ENCODE peak calls at places on chromosome 4, in six cellular contexts. N is stimulated activated CD8-positive, alpha-beta memory T cell treated with anti-CD3 and anti-CD28 coated beads, Interleukin-15, amount 100 ng/mL, for 48 hours; M is A172; H is amniotic stem cell; X is stimulated activated CD4-positive, alpha-beta T cell treated with anti-CD3 and anti-CD28 coated beads, Interleukin-2, amount 100 ng/mL, for 24 hours; I is spleen. F is an unnamed sample.

GRCh38 chr4:95517799-95518198 is 31.0 kb downstream of the UNC5C start:
- DNase-seq in H (no peak), M (no peak), X (no peak), N (no peak), I (no peak), F (no peak)

GRCh38 chr4:75598390-75598789 is 31.9 kb downstream of the CDKL2 start:
- DNase-seq in H (no peak), I (no peak), N (no peak), X (no peak), M (peak), F (peak)

GRCh38 chr4:19327364-19327763 is 924.3 kb upstream of the SLIT2 start:
- DNase-seq in N (no peak), X (no peak), M (no peak), I (no peak), H (no peak), F (no peak)

GRCh38 chr4:6538111-6538510 is 36.9 kb upstream of the MAN2B2 start:
- DNase-seq in I (no peak), N (no peak), X (no peak), H (no peak), M (no peak), F (no peak)

GRCh38 chr4:152374153-152374552 is 161.7 kb downstream of the FBXW7 start:
- DNase-seq in H (no peak), X (no peak), M (no peak), I (no peak), N (no peak), F (no peak)

GRCh38 chr4:133997440-133997839 is 204.1 kb downstream of the PABPC4L start:
- DNase-seq in H (peak), X (no peak), N (no peak), I (no peak), M (peak), F (no peak)

GRCh38 chr4:170274616-170275015 is 184.9 kb upstream of the AADAT start:
- DNase-seq in M (no peak), I (no peak), N (no peak), H (no peak), X (no peak), F (no peak)

GRCh38 chr4:184647391-184648101 is 1.7 kb downstream of the CASP3 start:
- DNase-seq in X (no peak), M (peak), I (no peak), N (no peak), H (no peak), F (peak)

GRCh38 chr4:24809376-24809775 is 14.0 kb downstream of the SOD3 start:
- DNase-seq in M (peak), N (no peak), H (no peak), I (no peak), X (no peak), F (peak)